ENCODE peak calls at places on chromosome 4, in seven cellular contexts. T is Right ventricle myocardium superior; J is activated gamma-delta T cell treated with Interleukin-2 at 50 U/mL for 16 hours; F is activated CD4-positive, alpha-beta T cell treated with anti-CD3 and anti-CD28 coated beads, Interleukin-2, amount 50 U/mL, for 48 hours; I is stimulated activated CD4-positive, alpha-beta T cell treated with anti-CD3 and anti-CD28 coated beads, Interleukin-15, amount 100 ng/mL, for 1 hour; P is substantia nigra; N is ACHN. Y is an unnamed sample.

GRCh38 chr4:184281231-184282139 is 63.8 kb upstream of the ENPP6 start:
- DNase-seq in J (no peak), F (peak; percentile 51), P (no peak), T (no peak), I (no peak), N (no peak), Y (peak; percentile 72)

GRCh38 chr4:75817901-75818300 is 84.4 kb downstream of the PPEF2 start:
- DNase-seq in P (no peak), I (no peak), F (no peak), J (no peak), T (no peak), N (no peak), Y (no peak)

GRCh38 chr4:176320976-176321361 is 1.2 kb downstream of the SPCS3 start:
- DNase-seq in T (no peak), F (no peak), I (no peak), N (no peak), J (no peak), P (no peak), Y (no peak)

GRCh38 chr4:74675673-74676279 is 118.5 kb downstream of the BTC start:
- DNase-seq in P (no peak), N (peak; percentile 75), T (no peak), J (no peak), I (no peak), F (no peak), Y (peak; percentile 18)

GRCh38 chr4:25283948-25284347 is 28.6 kb upstream of the ZCCHC4 start:
- DNase-seq in I (no peak), F (no peak), J (no peak), P (no peak), T (no peak), N (no peak), Y (no peak)

GRCh38 chr4:1240721-1241465 is 8.0 kb downstream of the CTBP1 start:
- DNase-seq in T (peak; percentile 34), N (no peak), I (no peak), J (no peak), P (no peak), F (no peak), Y (no peak)

GRCh38 chr4:11720292-11720691 is 291.6 kb upstream of the HS3ST1 start:
- DNase-seq in T (no peak), I (no peak), F (no peak), P (no peak), N (peak; percentile 53), J (no peak), Y (peak; percentile 20)

GRCh38 chr4:38106886-38107514 is 146.8 kb downstream of the PTTG2 start:
- DNase-seq in T (no peak), P (no peak), N (no peak), J (no peak), I (no peak), F (no peak), Y (no peak)